ENCODE peak calls at places on chromosomes 13 and 19, in four cellular contexts. O is stomach, U is SK-N-SH, E is suprapubic skin. R is an unnamed sample.

GRCh38 chr13:24052547-24052981 is 108.0 kb upstream of the SPATA13 start:
- DNase-seq in U (peak), E (no peak), O (no peak), R (peak)

GRCh38 chr19:45137179-45137761 is 23.5 kb downstream of the NKPD1 start:
- DNase-seq in U (peak), E (no peak), O (no peak), R (no peak)

GRCh38 chr19:41377977-41378707 is 1.8 kb downstream of the TMEM91 start:
- DNase-seq in E (no peak), U (peak), O (no peak), R (no peak)

GRCh38 chr19:11697284-11697855 is 41.4 kb downstream of the ZNF823 start:
- DNase-seq in U (no peak), O (no peak), E (no peak), R (no peak)

GRCh38 chr19:42271861-42272534 is 2.9 kb downstream of the CIC start:
- DNase-seq in E (peak), O (no peak), U (no peak), R (peak)

GRCh38 chr13:45167611-45168554 is 33.0 kb downstream of the KCTD4 start:
- DNase-seq in U (no peak), E (no peak), O (peak), R (no peak)

GRCh38 chr13:49022472-49023144 is 46.9 kb downstream of the FNDC3A start:
- DNase-seq in O (no peak), U (no peak), E (no peak), R (no peak)

GRCh38 chr19:7748756-7749155 is 1.4 kb upstream of the CD209 start:
- DNase-seq in U (no peak), E (no peak), O (no peak), R (no peak)

GRCh38 chr19:45901432-45901903 is 945 bp downstream of the MYPOP start:
- DNase-seq in E (no peak), O (peak), U (peak), R (peak)

GRCh38 chr13:37412271-37412683 is 186.3 kb downstream of the POSTN start:
- DNase-seq in U (no peak), O (no peak), E (no peak), R (no peak)

GRCh38 chr19:2661615-2662014 is 40.9 kb downstream of the GNG7 start:
- DNase-seq in U (no peak), E (no peak), O (no peak), R (no peak)

GRCh38 chr13:100977841-100978240 is 303.2 kb upstream of the TMTC4 start:
- DNase-seq in E (no peak), O (no peak), U (no peak), R (no peak)

GRCh38 chr13:111401151-111401550 is 80.7 kb downstream of the TEX29 start:
- DNase-seq in U (no peak), O (no peak), E (peak), R (no peak)

GRCh38 chr13:43495732-43496131 is 291.0 kb downstream of the ENOX1 start:
- DNase-seq in O (no peak), U (no peak), E (no peak), R (no peak)

GRCh38 chr19:42422576-42423461 is 4.4 kb downstream of the LIPE start:
- DNase-seq in O (no peak), E (no peak), U (peak), R (peak)

GRCh38 chr19:52248256-52248655 is 21.1 kb upstream of the ZNF766 start:
- DNase-seq in O (peak), U (peak), E (no peak), R (peak)

GRCh38 chr19:17086129-17086528 is 10.6 kb downstream of the MYO9B start:
- DNase-seq in E (no peak), O (no peak), U (no peak), R (no peak)

GRCh38 chr19:16532440-16533273 is 9.6 kb downstream of the CHERP start:
- DNase-seq in E (no peak), U (no peak), O (no peak), R (no peak)

GRCh38 chr13:77502104-77502720 is 33.3 kb upstream of the SCEL start:
- DNase-seq in O (no peak), E (no peak), U (no peak), R (no peak)

GRCh38 chr19:658916-659839 is 3.8 kb downstream of the RNF126 start:
- DNase-seq in E (no peak), O (peak), U (no peak), R (no peak)

GRCh38 chr13:94110011-94110410 is 369.5 kb downstream of the DCT start:
- DNase-seq in O (no peak), E (no peak), U (no peak), R (no peak)

GRCh38 chr13:27038323-27038722 is 133.3 kb downstream of the USP12 start:
- DNase-seq in U (no peak), O (no peak), E (no peak), R (no peak)

GRCh38 chr19:16627194-16627927 is 643 bp downstream of the MED26 start:
- DNase-seq in U (peak), E (no peak), O (no peak), R (peak)

GRCh38 chr19:54905908-54906511 is at the start of gene NCR1:
- DNase-seq in U (no peak), E (no peak), O (no peak), R (no peak)

GRCh38 chr19:53867225-53868090 is at the start of gene MYADM:
- DNase-seq in E (peak), U (peak), O (peak), R (peak)

GRCh38 chr19:30391554-30392551 is 19.7 kb downstream of the ZNF536 start:
- DNase-seq in O (no peak), U (no peak), E (peak), R (no peak)

GRCh38 chr13:114264886-114265611 is 16.4 kb upstream of the UPF3A start:
- DNase-seq in O (no peak), E (no peak), U (no peak), R (no peak)

GRCh38 chr13:54637377-54637776 is 1608.8 kb downstream of the OLFM4 start:
- DNase-seq in U (no peak), O (no peak), E (no peak), R (no peak)

GRCh38 chr19:51784922-51785690 is 9.9 kb upstream of the FPR3 start:
- DNase-seq in O (no peak), E (peak), U (no peak), R (no peak)

GRCh38 chr19:44677019-44677809 is 5.9 kb downstream of the CEACAM19 start:
- DNase-seq in E (no peak), O (no peak), U (peak), R (no peak)

GRCh38 chr13:108656742-108657141 is 27.3 kb downstream of the MYO16 start:
- DNase-seq in E (no peak), O (no peak), U (no peak), R (no peak)

GRCh38 chr13:26971990-26972888 is 199.4 kb downstream of the USP12 start:
- DNase-seq in U (no peak), E (no peak), O (peak), R (no peak)

GRCh38 chr19:39408392-39409206 is 2.0 kb downstream of the ZFP36 start:
- DNase-seq in E (no peak), O (no peak), U (no peak), R (peak)

GRCh38 chr13:72384879-72385278 is 342.6 kb downstream of the MZT1 start:
- DNase-seq in E (no peak), O (no peak), U (no peak), R (no peak)

GRCh38 chr13:105956891-105957290 is 578.6 kb downstream of the EFNB2 start:
- DNase-seq in U (no peak), E (no peak), O (no peak), R (no peak)

GRCh38 chr13:34993470-34993869 is 51.4 kb downstream of the NBEA start:
- DNase-seq in O (no peak), E (no peak), U (no peak), R (no peak)

GRCh38 chr19:46841458-46842083 is 9.1 kb downstream of the AP2S1 start:
- DNase-seq in E (no peak), U (no peak), O (peak), R (peak)

GRCh38 chr19:28981994-28982393 is 231.0 kb downstream of the UQCRFS1 start:
- DNase-seq in O (no peak), E (no peak), U (no peak), R (no peak)

GRCh38 chr13:42066542-42066941 is 18.1 kb downstream of the DGKH start:
- DNase-seq in U (no peak), E (no peak), O (no peak), R (no peak)

DNA sequence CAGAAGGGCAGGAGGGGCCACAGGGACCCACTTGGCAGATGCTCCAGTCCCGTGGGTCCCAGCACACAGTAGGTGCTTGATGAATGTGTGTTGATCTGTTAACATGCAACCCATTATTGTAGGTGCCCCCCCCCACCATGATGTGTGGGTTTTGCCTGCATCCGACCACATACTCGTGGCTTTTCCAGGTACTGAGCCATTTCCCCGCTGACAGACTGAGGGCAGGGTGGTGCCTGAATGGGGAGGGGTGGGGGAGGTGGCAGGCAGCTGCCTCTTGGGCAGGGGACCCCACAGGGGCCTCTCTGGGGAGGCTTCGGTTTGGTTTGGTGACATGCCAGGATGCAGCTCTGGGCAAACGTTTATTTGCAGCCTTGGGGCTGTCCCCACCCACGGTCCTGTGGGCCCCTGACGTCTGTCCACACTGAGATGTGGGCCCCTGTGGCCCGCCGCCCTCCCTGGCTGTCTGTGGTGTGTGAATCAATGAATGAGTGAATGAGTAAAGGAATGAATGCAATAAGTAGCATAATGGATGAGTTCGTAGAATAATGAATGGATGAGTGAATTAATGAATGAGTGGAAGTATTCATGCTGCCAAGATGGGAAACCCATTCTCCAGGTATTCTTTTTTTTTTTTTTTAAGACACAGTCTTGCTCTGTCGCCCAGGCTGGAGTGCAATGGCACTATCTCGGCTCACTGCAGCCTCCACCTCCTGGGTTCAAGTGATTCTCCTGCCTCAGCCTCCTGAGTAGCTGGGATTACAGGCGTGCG is 9.0 kb upstream of the JUND start:
- DNase-seq in U (no peak), O (peak), E (no peak), R (no peak)
- TF ChIP-seq EP300 in U (no peak), O (no peak), E (no peak), R (no peak)

DNA sequence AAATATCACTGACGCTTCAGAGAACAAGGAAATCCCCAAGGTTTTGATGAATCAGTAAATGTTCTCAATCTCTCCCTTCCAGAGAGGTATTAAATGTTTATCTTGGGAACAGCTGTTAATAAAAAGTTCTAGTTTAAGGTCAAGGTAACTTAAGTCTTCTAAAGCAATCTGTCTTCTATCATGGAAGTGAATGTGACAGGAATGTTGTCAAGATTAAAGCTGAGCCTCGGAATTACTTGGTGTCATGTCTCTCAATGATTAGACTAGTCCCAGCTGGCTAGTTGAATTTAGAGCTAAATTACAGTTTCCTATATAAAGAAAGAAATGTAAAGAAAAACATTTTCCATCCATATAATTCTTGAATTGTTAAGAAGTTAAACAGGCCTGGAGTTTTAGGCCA is 23.4 kb downstream of the ESD start:
- DNase-seq in O (no peak), U (no peak), E (no peak), R (no peak)
- H3K4me3 ChIP-seq in O (no peak), U (no peak), E (no peak), R (no peak)

GRCh38 chr13:31818236-31818635 is 78.9 kb downstream of the RXFP2 start:
- DNase-seq in O (no peak), E (no peak), U (no peak), R (no peak)

GRCh38 chr13:31815361-31816144 is 76.2 kb downstream of the RXFP2 start:
- DNase-seq in O (no peak), U (no peak), E (no peak), R (no peak)

DNA sequence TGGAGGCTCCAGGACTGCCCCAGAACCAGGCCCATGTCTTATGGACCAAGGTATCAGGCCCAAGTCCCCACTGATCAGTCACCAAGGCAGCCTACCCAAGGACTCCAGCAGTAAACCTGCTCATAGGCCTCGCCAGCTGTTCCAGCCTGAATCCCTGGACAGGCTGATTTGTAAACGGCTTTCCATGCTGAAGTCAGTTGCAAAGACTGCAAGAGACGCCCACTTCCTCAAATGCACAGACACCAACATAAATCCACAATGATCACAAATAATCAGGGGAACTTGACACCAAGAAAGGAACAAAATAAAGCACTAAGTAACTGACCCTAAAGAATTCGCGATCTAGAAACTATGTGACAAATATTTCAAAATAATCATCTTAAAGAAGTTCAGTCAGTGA is 75.2 kb downstream of the RXFP2 start:
- DNase-seq in U (no peak), O (no peak), E (no peak), R (no peak)
- TF ChIP-seq EP300 in U (no peak), O (no peak), E (no peak), R (no peak)

GRCh38 chr13:20719783-20720182 is 16.3 kb downstream of the IL17D start:
- DNase-seq in E (peak), O (no peak), U (no peak), R (no peak)

GRCh38 chr13:20720499-20720898 is 17.0 kb downstream of the IL17D start:
- DNase-seq in E (peak), O (no peak), U (no peak), R (no peak)

GRCh38 chr13:20718958-20719566 is 15.6 kb downstream of the IL17D start:
- DNase-seq in U (no peak), O (no peak), E (peak), R (no peak)

GRCh38 chr13:20721454-20722357 is 18.2 kb downstream of the IL17D start:
- DNase-seq in U (peak), O (peak), E (peak), R (peak)

GRCh38 chr13:20721058-20721453 is 17.6 kb downstream of the IL17D start:
- DNase-seq in O (no peak), U (no peak), E (peak), R (no peak)
- H3K4me3 ChIP-seq in O (no peak), U (no peak), E (peak), R (no peak)

GRCh38 chr19:35757231-35757748 is 461 bp upstream of the HSPB6 start:
- DNase-seq in E (peak), O (peak), U (peak), R (peak)
- TF ChIP-seq EP300 in E (peak), O (peak), U (no peak), R (peak)

GRCh38 chr13:33445476-33445875 is 159.9 kb upstream of the STARD13 start:
- DNase-seq in O (no peak), E (no peak), U (no peak), R (no peak)

GRCh38 chr13:33445024-33445423 is 159.5 kb upstream of the STARD13 start:
- DNase-seq in O (no peak), U (no peak), E (no peak), R (no peak)

GRCh38 chr13:33450956-33451709 is 165.6 kb upstream of the STARD13 start:
- DNase-seq in O (peak), U (no peak), E (no peak), R (no peak)

GRCh38 chr13:33446821-33447481 is 161.4 kb upstream of the STARD13 start:
- DNase-seq in O (peak), E (no peak), U (no peak), R (no peak)

GRCh38 chr13:33448889-33449288 is 163.3 kb upstream of the STARD13 start:
- DNase-seq in U (no peak), E (no peak), O (no peak), R (no peak)
- H3K4me3 ChIP-seq in U (no peak), E (no peak), O (no peak), R (no peak)

GRCh38 chr19:13102416-13102665 is 317 bp downstream of the LYL1 start:
- DNase-seq in O (no peak), U (no peak), E (no peak), R (no peak)

GRCh38 chr19:13102666-13103584 is at the start of gene LYL1:
- DNase-seq in O (peak), E (no peak), U (peak), R (peak)

GRCh38 chr19:13104848-13105646 is 2.4 kb upstream of the LYL1 start:
- DNase-seq in O (no peak), E (no peak), U (no peak), R (peak)

GRCh38 chr19:13103585-13103923 is 896 bp upstream of the LYL1 start:
- DNase-seq in U (no peak), O (no peak), E (no peak), R (no peak)

GRCh38 chr19:13103961-13104847 is 1.5 kb upstream of the LYL1 start:
- DNase-seq in O (peak), U (peak), E (no peak), R (peak)
- TF ChIP-seq EP300 in O (no peak), U (no peak), E (no peak), R (no peak)